ENCODE peak calls at places on chromosome 12, in eight cellular contexts. V is upper lobe of right lung, P is mesothelial cell of epicardium, K is suprapubic skin, M is GM23338, J is pancreas, T is fibroblast of lung, I is cardiac fibroblast. G is an unnamed sample.
A peak's percentile ranks its signal among the peaks of the same experiment; 100 is the strongest.

GRCh38 chr12:3744216-3744883 is 8.6 kb downstream of the CRACR2A start:
- DNase-seq in V (no peak), P (no peak), K (no peak), M (no peak), J (no peak), T (no peak), I (no peak), G (no peak)

GRCh38 chr12:75322464-75322863 is 7.7 kb downstream of the CAPS2 start:
- DNase-seq in V (no peak), P (no peak), K (no peak), M (no peak), J (no peak), T (peak; percentile 56), I (peak; percentile 70), G (peak; percentile 70)

GRCh38 chr12:131943876-131944275 is 5.9 kb upstream of the EP400 start:
- DNase-seq in V (peak; percentile 8), P (no peak), K (no peak), M (no peak), J (no peak), T (no peak), I (no peak), G (no peak)

GRCh38 chr12:50127546-50127945 is 15.5 kb downstream of the COX14 start:
- DNase-seq in V (no peak), P (no peak), K (no peak), M (no peak), J (no peak), T (no peak), I (no peak), G (no peak)

GRCh38 chr12:47071241-47071852 is 8.1 kb upstream of the PCED1B start:
- DNase-seq in V (no peak), P (no peak), K (no peak), M (peak; percentile 82), J (no peak), T (no peak), I (peak; percentile 33), G (no peak)

GRCh38 chr12:113269257-113269943 is 48.1 kb downstream of the TPCN1 start:
- DNase-seq in V (peak; percentile 41), P (no peak), K (no peak), M (no peak), J (no peak), T (no peak), I (no peak), G (no peak)

GRCh38 chr12:3034067-3034750 is 43.0 kb upstream of the TSPAN9 start:
- DNase-seq in V (peak; percentile 74), P (peak; percentile 48), K (no peak), M (peak; percentile 94), J (peak; percentile 70), T (peak; percentile 70), I (peak; percentile 77), G (peak; percentile 54)

GRCh38 chr12:89163918-89164317 is 188.4 kb downstream of the DUSP6 start:
- DNase-seq in V (no peak), P (no peak), K (no peak), M (no peak), J (no peak), T (no peak), I (no peak), G (no peak)

GRCh38 chr12:67645571-67645970 is 3.0 kb upstream of the DYRK2 start:
- DNase-seq in V (no peak), P (no peak), K (no peak), M (no peak), J (no peak), T (peak; percentile 20), I (peak; percentile 74), G (peak; percentile 67)

GRCh38 chr12:89411846-89412245 is 59.5 kb upstream of the DUSP6 start:
- DNase-seq in V (no peak), P (no peak), K (no peak), M (no peak), J (no peak), T (no peak), I (no peak), G (no peak)

GRCh38 chr12:3137814-3138445 is 60.8 kb downstream of the TSPAN9 start:
- DNase-seq in V (no peak), P (no peak), K (no peak), M (no peak), J (no peak), T (no peak), I (no peak), G (no peak)

GRCh38 chr12:130634866-130635265 is 81.2 kb downstream of the RIMBP2 start:
- DNase-seq in V (no peak), P (no peak), K (peak; percentile 44), M (no peak), J (no peak), T (no peak), I (no peak), G (no peak)

GRCh38 chr12:46492471-46493351 is 120.1 kb upstream of the SLC38A2 start:
- DNase-seq in V (no peak), P (no peak), K (no peak), M (no peak), J (no peak), T (peak; percentile 92), I (peak; percentile 98), G (peak; percentile 72)

GRCh38 chr12:131049002-131049401 is 95.3 kb downstream of the ADGRD1 start:
- DNase-seq in V (peak; percentile 28), P (no peak), K (no peak), M (no peak), J (no peak), T (no peak), I (no peak), G (no peak)

GRCh38 chr12:26187429-26187828 is 7.9 kb upstream of the SSPN start:
- DNase-seq in V (no peak), P (no peak), K (no peak), M (peak; percentile 65), J (no peak), T (no peak), I (no peak), G (no peak)

GRCh38 chr12:74108729-74109128 is 428.9 kb upstream of the ATXN7L3B start:
- DNase-seq in V (no peak), P (no peak), K (no peak), M (no peak), J (no peak), T (no peak), I (no peak), G (no peak)

DNA sequence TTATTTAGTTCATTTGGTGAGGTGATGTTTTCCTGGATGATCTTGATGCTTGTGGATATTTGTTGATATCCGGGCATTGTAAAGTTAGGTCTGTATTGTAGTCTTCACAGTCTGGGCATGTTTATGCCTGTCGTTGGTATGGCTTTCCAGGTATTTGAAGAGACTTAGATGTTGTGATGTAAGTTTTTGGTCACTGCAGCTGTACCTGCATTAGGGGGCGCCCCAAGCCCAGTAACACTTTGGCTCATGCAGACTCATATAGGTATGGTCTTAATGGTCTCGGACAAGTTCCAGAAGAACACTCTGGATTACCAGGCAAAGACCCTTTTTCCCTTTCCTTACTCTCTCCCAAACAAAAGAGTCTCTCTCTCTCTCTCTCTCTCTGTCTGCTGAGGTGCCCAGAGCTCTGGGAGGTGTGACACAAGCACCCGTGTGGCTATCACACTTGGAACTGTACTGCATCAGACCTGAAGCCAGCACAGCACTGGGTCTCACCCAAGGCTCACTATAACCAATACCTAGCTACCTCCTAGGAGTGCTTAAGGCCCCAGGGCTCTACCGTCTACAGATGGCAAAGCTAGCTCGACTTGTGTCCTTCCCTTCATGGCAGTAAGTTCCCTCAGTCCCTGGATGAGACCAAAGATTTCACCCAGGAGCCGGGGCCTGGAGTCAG is 425.8 kb upstream of the ATXN7L3B start:
- DNase-seq in V (peak; percentile 34), P (no peak), K (no peak), M (peak; percentile 80), J (no peak), T (no peak), I (peak; percentile 6), G (no peak)
- TF ChIP-seq CTCF in V (no peak), P (no peak), K (no peak), M (peak; percentile 89), J (no peak), T (no peak), I (no peak), G (no peak)

DNA sequence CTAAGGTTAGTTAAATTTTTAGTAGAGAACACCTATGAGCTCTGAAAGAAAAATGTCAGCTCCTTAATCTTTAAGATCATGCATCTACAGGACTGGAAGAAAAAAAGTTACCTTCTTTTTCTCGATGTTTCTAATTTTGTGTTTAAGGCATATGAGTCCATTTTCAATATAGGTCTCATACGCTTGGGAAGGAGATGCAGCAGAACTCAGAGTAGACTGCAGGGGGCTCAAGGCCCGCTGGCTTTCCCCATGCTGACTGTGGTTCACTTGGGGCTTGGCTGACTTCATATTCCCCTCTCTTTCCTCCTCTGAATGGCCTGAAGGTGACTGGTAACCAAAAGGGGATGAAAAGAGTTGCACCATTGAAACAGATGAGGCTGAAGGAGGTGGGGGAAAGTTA is 1.5 kb downstream of the CAPRIN2 start:
- DNase-seq in V (no peak), P (no peak), K (no peak), M (peak; percentile 68), J (no peak), T (peak; percentile 46), I (peak; percentile 59), G (no peak)
- TF ChIP-seq CTCF in V (peak; percentile 6), P (no peak), K (no peak), M (peak; percentile 47), J (no peak), T (peak; percentile 36), I (peak; percentile 67), G (peak; percentile 55)

DNA sequence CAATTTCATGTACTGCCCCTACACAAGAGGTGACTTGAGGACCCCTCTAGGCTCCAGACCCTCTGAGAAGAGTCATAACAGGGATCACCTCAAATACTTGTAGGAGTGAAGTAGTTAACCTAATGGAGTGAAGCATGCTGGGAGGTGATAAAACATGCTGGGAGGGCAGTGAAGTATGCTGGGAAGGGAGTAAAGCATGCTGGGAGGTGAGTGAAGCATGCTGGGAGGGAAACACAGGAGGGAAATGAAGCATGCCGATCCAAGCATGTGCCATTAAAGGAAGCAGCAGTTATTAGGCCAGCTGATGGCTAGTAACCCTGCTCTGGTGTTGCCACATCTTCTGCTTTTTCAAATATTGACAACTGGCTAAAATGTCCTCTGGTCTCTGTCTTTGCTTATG is 70.7 kb upstream of the TRHDE start:
- DNase-seq in V (no peak), P (no peak), K (no peak), M (no peak), J (no peak), T (no peak), I (no peak), G (no peak)
- TF ChIP-seq CTCF in V (no peak), P (no peak), K (no peak), M (no peak), J (no peak), T (no peak), I (no peak), G (no peak)

DNA sequence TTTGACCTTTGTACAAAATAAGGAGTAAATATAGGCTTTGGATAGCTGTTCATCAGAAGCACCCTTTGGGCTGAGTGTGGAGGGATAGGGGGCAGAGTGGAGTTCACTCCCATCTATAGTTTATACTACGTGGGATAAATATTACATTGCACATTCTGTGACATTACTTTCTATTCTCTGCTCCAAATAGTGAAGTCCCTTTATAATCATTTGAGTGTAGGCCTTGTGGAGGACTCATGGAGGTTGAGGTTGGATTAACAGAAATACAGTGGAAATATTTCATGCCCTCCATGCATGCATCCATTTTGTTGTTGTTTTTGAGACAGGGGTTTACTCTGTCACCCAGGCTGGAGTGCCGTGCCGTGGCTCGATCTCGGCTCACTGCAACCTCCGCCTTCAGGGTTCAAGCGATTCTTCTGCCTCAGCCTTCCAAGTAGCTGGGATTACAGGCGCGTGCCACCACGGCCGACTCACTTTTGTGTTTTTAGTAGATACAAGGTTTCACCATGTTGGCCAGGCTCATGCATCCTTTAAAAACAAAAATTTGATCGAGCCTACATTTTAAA is 1.4 kb downstream of the CHPT1 start:
- DNase-seq in V (no peak), P (no peak), K (no peak), M (no peak), J (no peak), T (peak; percentile 42), I (no peak), G (no peak)
- TF ChIP-seq CTCF in V (no peak), P (no peak), K (no peak), M (peak; percentile 21), J (no peak), T (no peak), I (peak; percentile 20), G (peak; percentile 37)

G was measured in HFFc6.